ENCODE peak calls at places on chromosomes 11 and 22, in seven cellular contexts. K, T, I, Y, C, M and U are unnamed samples.

GRCh38 chr11:68684385-68685356 is at the start of gene GAL:
- DNase-seq in K (peak; percentile 26), T (peak; percentile 49), I (no peak), Y (no peak), C (no peak), M (no peak), U (no peak)

GRCh38 chr22:46224771-46225290 is 25.3 kb downstream of the CDPF1 start:
- DNase-seq in K (no peak), T (no peak), I (no peak), Y (no peak), C (no peak), M (no peak), U (no peak)

GRCh38 chr22:22709719-22710445 is 65.5 kb downstream of the GGTLC2 start:
- DNase-seq in K (no peak), T (no peak), I (peak; percentile 5), Y (no peak), C (no peak), M (no peak), U (no peak)

GRCh38 chr22:21666786-21667185 is 974 bp downstream of the PPIL2 start:
- DNase-seq in K (no peak), T (peak; percentile 8), I (no peak), Y (no peak), C (no peak), M (no peak), U (no peak)

GRCh38 chr11:86800956-86801264 is 568 bp downstream of the PRSS23 start:
- DNase-seq in K (no peak), T (no peak), I (no peak), Y (no peak), C (no peak), M (no peak), U (no peak)

GRCh38 chr11:66970808-66971442 is 4.2 kb upstream of the C11orf86 start:
- DNase-seq in K (peak; percentile 99), T (peak; percentile 98), I (peak; percentile 43), Y (peak; percentile 100), C (peak; percentile 25), M (peak; percentile 100), U (peak; percentile 100)

GRCh38 chr11:93570759-93571413 is 27.7 kb upstream of the SMCO4 start:
- DNase-seq in K (peak; percentile 71), T (peak; percentile 60), I (no peak), Y (peak; percentile 78), C (peak; percentile 14), M (peak; percentile 62), U (peak; percentile 40)

GRCh38 chr11:13261600-13262061 is 16.0 kb upstream of the BMAL1 start:
- DNase-seq in K (peak; percentile 88), T (peak; percentile 87), I (no peak), Y (peak; percentile 80), C (peak; percentile 32), M (peak; percentile 87), U (peak; percentile 85)

GRCh38 chr22:36741204-36741793 is 34.6 kb downstream of the IFT27 start:
- DNase-seq in K (no peak), T (no peak), I (no peak), Y (peak; percentile 10), C (no peak), M (no peak), U (peak; percentile 10)

GRCh38 chr11:34685864-34686263 is 65.0 kb downstream of the EHF start:
- DNase-seq in K (no peak), T (no peak), I (no peak), Y (no peak), C (no peak), M (no peak), U (no peak)

GRCh38 chr11:103953797-103954495 is 82.5 kb upstream of the DDI1 start:
- DNase-seq in K (no peak), T (no peak), I (no peak), Y (no peak), C (no peak), M (no peak), U (no peak)

GRCh38 chr11:106497321-106497720 is 419.9 kb downstream of the AASDHPPT start:
- DNase-seq in K (no peak), T (no peak), I (no peak), Y (no peak), C (no peak), M (no peak), U (no peak)

GRCh38 chr11:129639300-129639699 is 176.3 kb upstream of the TMEM45B start:
- DNase-seq in K (peak; percentile 99), T (peak; percentile 53), I (no peak), Y (peak; percentile 92), C (no peak), M (peak; percentile 99), U (peak; percentile 92)

GRCh38 chr11:73403541-73403940 is 27.3 kb downstream of the RELT start:
- DNase-seq in K (no peak), T (no peak), I (no peak), Y (no peak), C (no peak), M (no peak), U (no peak)

GRCh38 chr22:36641902-36642640 is 61.5 kb downstream of the CACNG2 start:
- DNase-seq in K (peak; percentile 94), T (peak; percentile 55), I (no peak), Y (peak; percentile 21), C (no peak), M (peak; percentile 36), U (peak; percentile 37)

GRCh38 chr11:34926101-34926830 is 9.8 kb downstream of the PDHX start:
- DNase-seq in K (peak; percentile 56), T (peak; percentile 83), I (peak; percentile 25), Y (peak; percentile 76), C (no peak), M (peak; percentile 62), U (peak; percentile 76)

GRCh38 chr11:78414321-78415051 is 3.1 kb downstream of the GAB2 start:
- DNase-seq in K (peak; percentile 35), T (peak; percentile 73), I (no peak), Y (peak; percentile 59), C (no peak), M (peak; percentile 43), U (peak; percentile 46)

GRCh38 chr11:124198852-124199389 is 15.8 kb downstream of the OR10D3 start:
- DNase-seq in K (no peak), T (no peak), I (no peak), Y (no peak), C (no peak), M (no peak), U (no peak)

GRCh38 chr22:38504731-38505594 is 1.1 kb downstream of the DDX17 start:
- DNase-seq in K (peak; percentile 54), T (peak; percentile 69), I (peak; percentile 76), Y (peak; percentile 49), C (peak; percentile 41), M (peak; percentile 48), U (no peak)

GRCh38 chr11:911890-912219 is 1.2 kb upstream of the CHID1 start:
- DNase-seq in K (no peak), T (no peak), I (no peak), Y (no peak), C (no peak), M (no peak), U (no peak)
- H3K4me3 ChIP-seq in K (peak overlapping the region; percentile 55), T (peak overlapping the region; percentile 91), I (no peak overlapping the region), Y (no peak overlapping the region), C (no peak overlapping the region), M (no peak overlapping the region), U (peak overlapping the region; percentile 82)

GRCh38 chr11:46350695-46351094 is 3.4 kb downstream of the DGKZ start:
- DNase-seq in K (no peak), T (no peak), I (no peak), Y (no peak), C (no peak), M (no peak), U (no peak)

GRCh38 chr11:46351148-46351547 is 3.9 kb downstream of the DGKZ start:
- DNase-seq in K (no peak), T (no peak), I (no peak), Y (no peak), C (no peak), M (no peak), U (no peak)

GRCh38 chr11:46351606-46352005 is 4.3 kb downstream of the DGKZ start:
- DNase-seq in K (no peak), T (no peak), I (no peak), Y (no peak), C (no peak), M (no peak), U (no peak)

GRCh38 chr11:46353706-46354105 is 6.4 kb downstream of the DGKZ start:
- DNase-seq in K (peak; percentile 45), T (no peak), I (no peak), Y (no peak), C (peak; percentile 50), M (peak; percentile 50), U (no peak)

DNA sequence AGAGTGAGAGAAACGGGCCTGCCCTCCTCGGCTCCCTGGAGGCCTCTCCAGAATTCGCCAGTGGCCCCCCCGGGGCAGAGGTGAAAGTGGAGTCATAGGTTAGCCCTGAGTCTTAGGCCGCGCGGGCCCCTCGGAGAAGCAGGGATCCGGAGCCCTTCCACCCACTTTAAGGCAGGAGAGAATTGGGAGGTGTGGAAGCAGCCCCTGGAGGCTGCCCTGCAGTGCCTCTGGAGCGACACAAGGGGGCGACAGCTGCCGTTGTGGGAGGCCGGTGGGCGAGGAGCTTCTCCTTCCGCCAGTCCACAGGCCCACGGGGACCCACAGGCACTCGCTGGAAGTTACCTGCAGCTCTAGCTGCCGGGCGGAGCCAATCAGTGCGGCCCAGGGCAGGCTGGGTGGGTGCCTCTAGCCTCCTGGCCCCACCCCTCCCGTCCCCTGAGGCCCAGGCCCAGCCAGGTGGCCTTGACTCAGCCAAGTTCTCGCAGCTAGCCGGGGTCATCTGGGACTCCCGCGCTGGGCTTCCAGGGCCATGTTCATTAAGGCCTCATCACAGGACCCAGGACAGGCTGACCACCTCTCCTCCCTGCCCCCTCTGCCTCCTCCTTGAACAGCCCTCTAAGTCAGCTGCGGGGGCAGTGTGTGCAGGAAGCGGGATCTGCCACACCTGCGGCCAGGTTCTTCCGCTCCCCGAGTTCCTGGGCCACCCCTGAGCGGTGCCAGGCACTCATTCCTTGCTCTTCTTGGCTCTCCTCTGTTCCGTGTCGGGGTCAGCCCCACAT is 5.0 kb downstream of the DGKZ start:
- DNase-seq in K (peak; percentile 59), T (peak; percentile 40), I (peak; percentile 54), Y (peak; percentile 32), C (peak; percentile 48), M (no peak), U (no peak)
- H3K4me3 ChIP-seq in K (no peak overlapping the region), T (no peak overlapping the region), I (no peak overlapping the region), Y (no peak overlapping the region), C (no peak overlapping the region), M (no peak overlapping the region), U (no peak overlapping the region)

GRCh38 chr11:64641596-64642417 is 50.8 kb downstream of the SLC22A12 start:
- DNase-seq in K (no peak), T (no peak), I (no peak), Y (no peak), C (no peak), M (no peak), U (no peak)
- H3K4me3 ChIP-seq in K (no peak overlapping the region), T (no peak overlapping the region), I (no peak overlapping the region), Y (no peak overlapping the region), C (peak overlapping the region; percentile 61), M (no peak overlapping the region), U (no peak overlapping the region)

GRCh38 chr11:102306817-102307814 is 10.2 kb upstream of the BIRC3 start:
- DNase-seq in K (peak; percentile 34), T (no peak), I (peak; percentile 68), Y (no peak), C (no peak), M (no peak), U (no peak)
- H3K4me3 ChIP-seq in K (no peak overlapping the region), T (no peak overlapping the region), I (no peak overlapping the region), Y (no peak overlapping the region), C (no peak overlapping the region), M (no peak overlapping the region), U (no peak overlapping the region)

DNA sequence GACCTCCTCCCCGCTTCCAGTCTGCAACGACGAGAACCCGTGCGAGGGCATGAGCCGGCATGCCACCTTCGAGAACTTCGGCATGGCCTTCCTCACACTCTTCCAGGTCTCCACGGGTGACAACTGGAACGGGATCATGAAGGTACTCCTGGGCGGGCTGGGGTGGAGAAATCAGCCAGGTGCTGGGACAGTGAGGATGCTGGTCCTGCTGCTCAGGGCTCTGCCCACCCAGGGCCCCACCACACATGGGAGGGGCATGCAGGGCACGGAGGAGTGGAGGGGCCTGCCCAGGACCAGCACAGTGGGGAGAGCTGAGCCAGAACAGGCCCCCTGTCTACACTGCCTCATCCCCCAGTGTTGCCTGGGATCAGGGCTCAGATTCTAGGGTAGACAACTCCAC is 107.4 kb downstream of the CACNA1I start:
- DNase-seq in K (no peak), T (no peak), I (no peak), Y (no peak), C (no peak), M (no peak), U (no peak)
- H3K4me3 ChIP-seq in K (no peak overlapping the region), T (no peak overlapping the region), I (no peak overlapping the region), Y (no peak overlapping the region), C (no peak overlapping the region), M (no peak overlapping the region), U (no peak overlapping the region)